ENCODE peak calls at places on chromosomes 5 and 9, in eight cellular contexts. E, C, W, Y, R, K, L and P are unnamed samples.

GRCh38 chr9:111937781-111938426 is 41.3 kb downstream of the UGCG start:
- DNase-seq in W (peak), R (peak), C (peak), Y (no peak), K (no peak), L (peak), E (peak), P (peak)

GRCh38 chr5:74342948-74343682 is 297.4 kb downstream of the ENC1 start:
- DNase-seq in W (no peak), R (no peak), Y (no peak), E (peak), K (no peak), C (no peak), L (peak), P (peak)

GRCh38 chr5:589588-589987 is 22.6 kb upstream of the CEP72 start:
- DNase-seq in Y (no peak), R (peak), L (no peak), W (no peak), K (peak), E (no peak), C (no peak), P (no peak)

GRCh38 chr5:94218374-94218773 is 400.0 kb downstream of the KIAA0825 start:
- DNase-seq in K (no peak), L (peak), W (peak), E (peak), R (no peak), C (no peak), Y (no peak), P (peak)

GRCh38 chr5:647727-648126 is 35.6 kb downstream of the CEP72 start:
- DNase-seq in E (no peak), C (no peak), K (peak), L (no peak), Y (no peak), W (no peak), R (no peak), P (no peak)

GRCh38 chr9:97787551-97787950 is 65.5 kb upstream of the FOXE1 start:
- DNase-seq in L (no peak), R (no peak), K (no peak), C (no peak), E (no peak), Y (no peak), W (no peak), P (no peak)

GRCh38 chr9:2319421-2319820 is 302.2 kb upstream of the VLDLR start:
- DNase-seq in R (no peak), E (no peak), W (peak), Y (no peak), C (no peak), K (no peak), L (peak), P (no peak)

GRCh38 chr5:56350030-56350594 is 117.0 kb upstream of the ANKRD55 start:
- DNase-seq in E (no peak), W (peak), Y (no peak), K (no peak), R (no peak), C (no peak), L (no peak), P (no peak)

GRCh38 chr9:103407260-103407659 is 412.1 kb downstream of the CYLC2 start:
- DNase-seq in E (no peak), W (no peak), Y (no peak), K (no peak), L (no peak), C (no peak), R (no peak), P (no peak)

GRCh38 chr9:14499976-14500375 is 186.0 kb upstream of the NFIB start:
- DNase-seq in E (no peak), W (no peak), R (no peak), L (no peak), C (no peak), Y (no peak), K (no peak), P (no peak)

GRCh38 chr5:179127136-179128040 is 67.2 kb downstream of the ZNF354C start:
- DNase-seq in R (no peak), K (no peak), Y (no peak), L (no peak), C (no peak), W (no peak), E (no peak), P (no peak)

GRCh38 chr9:121860213-121860612 is 208.8 kb downstream of the DAB2IP start:
- DNase-seq in R (no peak), Y (no peak), E (no peak), L (no peak), K (no peak), W (no peak), C (no peak), P (no peak)

GRCh38 chr5:62569466-62569865 is 9.2 kb upstream of the LRRC70 start:
- DNase-seq in C (no peak), R (no peak), K (no peak), W (no peak), L (peak), Y (no peak), E (peak), P (no peak)

GRCh38 chr9:70407081-70407503 is 7.4 kb downstream of the KLF9 start:
- DNase-seq in C (peak), Y (no peak), L (peak), R (no peak), W (peak), K (no peak), E (peak), P (peak)

GRCh38 chr9:34611251-34611810 is 566 bp downstream of the RPP25L start:
- DNase-seq in C (peak), K (peak), W (peak), R (no peak), L (no peak), E (no peak), Y (no peak), P (no peak)

GRCh38 chr5:176741566-176742211 is 68.7 kb upstream of the UNC5A start:
- DNase-seq in R (no peak), L (no peak), Y (no peak), E (no peak), C (no peak), W (no peak), K (peak), P (no peak)

GRCh38 chr5:93899026-93899600 is 157.7 kb upstream of the POU5F2 start:
- DNase-seq in E (no peak), C (no peak), L (no peak), R (no peak), K (no peak), Y (no peak), W (peak), P (peak)

GRCh38 chr9:87647114-87647513 is 78.8 kb upstream of the CTSL start:
- DNase-seq in R (no peak), C (no peak), Y (no peak), L (no peak), W (no peak), K (no peak), E (no peak), P (no peak)

GRCh38 chr9:133521122-133522072 is 3.4 kb downstream of the MYMK start:
- DNase-seq in C (no peak), E (no peak), R (no peak), L (no peak), W (no peak), K (no peak), Y (no peak), P (no peak)

GRCh38 chr9:16367605-16368424 is 502.7 kb downstream of the BNC2 start:
- DNase-seq in C (no peak), E (peak), R (no peak), K (no peak), L (peak), W (peak), Y (no peak), P (peak)

GRCh38 chr5:38615042-38615441 is 58.6 kb upstream of the LIFR start:
- DNase-seq in K (no peak), C (no peak), W (no peak), R (no peak), Y (no peak), L (no peak), E (no peak), P (no peak)

GRCh38 chr5:154308457-154309360 is 118.2 kb downstream of the GALNT10 start:
- DNase-seq in L (peak), Y (no peak), K (no peak), R (no peak), W (peak), E (peak), C (no peak), P (peak)

GRCh38 chr5:52015760-52016159 is 632.5 kb downstream of the ISL1 start:
- DNase-seq in L (no peak), Y (no peak), K (no peak), C (no peak), W (no peak), E (no peak), R (no peak), P (no peak)

GRCh38 chr9:16985559-16986348 is 115.3 kb upstream of the BNC2 start:
- DNase-seq in Y (no peak), R (peak), W (peak), L (peak), C (no peak), K (peak), E (peak), P (no peak)

GRCh38 chr5:159051431-159052281 is 48.1 kb downstream of the EBF1 start:
- DNase-seq in E (no peak), C (peak), K (peak), R (peak), L (peak), Y (no peak), W (peak), P (no peak)
- H3K4me3 ChIP-seq in E (peak), C (peak), K (peak), R (peak), L (peak), Y (peak), W (peak), P (no peak)

DNA sequence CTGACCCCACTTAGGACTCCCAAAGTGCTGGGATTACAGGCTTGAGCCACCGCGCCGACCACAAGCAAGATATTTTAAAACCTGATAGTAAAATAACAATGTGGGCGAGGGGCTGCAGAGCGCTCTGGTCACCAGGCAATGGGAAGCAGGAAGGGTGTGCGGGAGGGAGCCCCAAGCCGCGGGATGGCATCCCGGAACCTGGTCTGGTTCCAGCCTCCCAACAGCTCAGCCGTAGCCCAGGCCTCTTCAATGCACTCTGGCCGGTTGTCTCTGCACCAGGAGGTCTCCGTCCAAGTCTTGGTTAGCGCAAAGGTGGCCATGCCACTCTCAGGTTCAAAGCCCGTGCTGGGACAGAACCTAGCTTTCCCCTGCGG is 694 bp upstream of the UAP1L1 start:
- DNase-seq in K (no peak), C (no peak), W (no peak), Y (no peak), L (no peak), E (no peak), R (no peak), P (no peak)
- H3K4me3 ChIP-seq in K (peak), C (peak), W (peak), Y (peak), L (no peak), E (no peak), R (peak), P (no peak)

GRCh38 chr9:130929571-130930022 is 9.4 kb downstream of the FIBCD1 start:
- DNase-seq in R (no peak), C (no peak), Y (no peak), K (no peak), W (no peak), L (no peak), E (no peak), P (no peak)

GRCh38 chr9:130930132-130930803 is 8.8 kb downstream of the FIBCD1 start:
- DNase-seq in R (no peak), W (no peak), C (no peak), L (no peak), E (no peak), Y (no peak), K (no peak), P (no peak)

GRCh38 chr9:130930804-130931349 is 8.2 kb downstream of the FIBCD1 start:
- DNase-seq in L (no peak), R (no peak), K (no peak), C (no peak), E (no peak), Y (no peak), W (no peak), P (no peak)

GRCh38 chr9:130927338-130927737 is 11.7 kb downstream of the FIBCD1 start:
- DNase-seq in C (no peak), R (no peak), L (no peak), W (no peak), E (no peak), Y (no peak), K (no peak), P (no peak)

GRCh38 chr9:130927995-130928900 is 10.8 kb downstream of the FIBCD1 start:
- DNase-seq in R (no peak), C (no peak), L (peak), Y (no peak), E (peak), W (peak), K (no peak), P (peak)
- H3K4me3 ChIP-seq in R (no peak), C (no peak), L (no peak), Y (no peak), E (no peak), W (no peak), K (no peak), P (no peak)

GRCh38 chr9:91159664-91160121 is 202.0 kb downstream of the AUH start:
- DNase-seq in W (no peak), R (no peak), Y (no peak), K (peak), L (no peak), C (no peak), E (no peak), P (no peak)
- H3K4me3 ChIP-seq in W (no peak), R (peak), Y (peak), K (peak), L (no peak), C (no peak), E (no peak), P (no peak)

GRCh38 chr9:19441730-19442129 is 32.9 kb downstream of the ACER2 start:
- DNase-seq in R (no peak), Y (no peak), K (no peak), L (peak), E (no peak), C (no peak), W (no peak), P (no peak)
- H3K4me3 ChIP-seq in R (no peak), Y (peak), K (no peak), L (no peak), E (no peak), C (no peak), W (no peak), P (no peak)

GRCh38 chr5:115956957-115957356 is 5.3 kb upstream of the LVRN start:
- DNase-seq in C (no peak), W (no peak), K (no peak), E (no peak), R (no peak), Y (no peak), L (no peak), P (no peak)

GRCh38 chr5:115963566-115963965 is 1.3 kb downstream of the LVRN start:
- DNase-seq in K (no peak), Y (no peak), W (no peak), R (no peak), L (no peak), E (no peak), C (no peak), P (no peak)

GRCh38 chr5:115962565-115963402 is 509 bp downstream of the LVRN start:
- DNase-seq in K (peak), L (no peak), E (no peak), Y (no peak), C (no peak), W (peak), R (no peak), P (no peak)

GRCh38 chr5:115961413-115962238 is 649 bp upstream of the LVRN start:
- DNase-seq in L (peak), W (peak), R (no peak), E (no peak), Y (no peak), C (no peak), K (no peak), P (no peak)

GRCh38 chr5:115962239-115962564 is at the start of gene LVRN:
- DNase-seq in R (no peak), Y (no peak), E (no peak), C (no peak), K (no peak), L (no peak), W (no peak), P (no peak)
- H3K4me3 ChIP-seq in R (peak), Y (peak), E (peak), C (peak), K (peak), L (peak), W (peak), P (peak)

GRCh38 chr5:138663009-138663408 is 87.8 kb upstream of the HSPA9 start:
- DNase-seq in C (no peak), Y (no peak), W (no peak), K (no peak), E (no peak), L (no peak), R (no peak), P (peak)
- H3K4me3 ChIP-seq in C (no peak), Y (no peak), W (no peak), K (no peak), E (no peak), L (no peak), R (no peak), P (no peak)